ENCODE peak calls at places on chromosomes 5 and 9, in six cellular contexts. G is A673; L is dorsolateral prefrontal cortex; W is K562; H is CD8-positive, alpha-beta T cell; R is A549. X is an unnamed sample.

GRCh38 chr5:54516051-54516645 is 1.4 kb upstream of the SNX18 start:
- DNase-seq in G (peak; percentile 75), R (no peak), H (no peak), W (no peak), L (no peak), X (no peak)

GRCh38 chr9:90002299-90003045 is 397.7 kb downstream of the GADD45G start:
- DNase-seq in H (no peak), R (no peak), L (no peak), G (no peak), W (no peak), X (no peak)

GRCh38 chr9:126788631-126789349 is 16.1 kb upstream of the ZBTB43 start:
- DNase-seq in G (no peak), R (peak; percentile 63), H (no peak), W (no peak), L (no peak), X (no peak)

GRCh38 chr5:142659405-142659804 is 26.5 kb downstream of the FGF1 start:
- DNase-seq in G (no peak), H (no peak), L (no peak), R (no peak), W (no peak), X (no peak)

GRCh38 chr9:114082017-114082735 is 4.1 kb upstream of the AMBP start:
- DNase-seq in R (peak; percentile 92), G (peak; percentile 90), L (peak; percentile 89), W (peak; percentile 82), H (peak; percentile 59), X (peak; percentile 98)

GRCh38 chr5:137710086-137710485 is 25.8 kb downstream of the KLHL3 start:
- DNase-seq in H (no peak), R (no peak), W (no peak), G (no peak), L (no peak), X (no peak)

GRCh38 chr5:133754575-133755169 is 142.3 kb upstream of the FSTL4 start:
- DNase-seq in L (no peak), H (no peak), R (peak; percentile 53), W (peak; percentile 30), G (peak; percentile 41), X (peak; percentile 56)

GRCh38 chr9:76216161-76216649 is 178.0 kb downstream of the RFK start:
- DNase-seq in G (no peak), L (no peak), W (no peak), R (peak; percentile 61), H (no peak), X (no peak)

GRCh38 chr5:66247176-66247960 is 103.3 kb downstream of the SREK1 start:
- DNase-seq in L (no peak), W (no peak), H (no peak), G (no peak), R (peak; percentile 76), X (no peak)

GRCh38 chr5:173624276-173624675 is 7.8 kb upstream of the BOD1 start:
- DNase-seq in L (no peak), W (no peak), G (no peak), H (no peak), R (no peak), X (no peak)

GRCh38 chr5:98569288-98569687 is 204.2 kb upstream of the RGMB start:
- DNase-seq in H (no peak), L (no peak), R (no peak), W (no peak), G (no peak), X (no peak)

GRCh38 chr5:160245506-160246100 is 16.3 kb downstream of the FABP6 start:
- DNase-seq in G (no peak), H (no peak), W (no peak), R (no peak), L (no peak), X (peak; percentile 94)

GRCh38 chr9:14958989-14959388 is 48.8 kb upstream of the FREM1 start:
- DNase-seq in R (no peak), L (no peak), G (no peak), W (no peak), H (no peak), X (no peak)

GRCh38 chr9:71987471-71988371 is 72.7 kb downstream of the C9orf57 start:
- DNase-seq in R (no peak), L (no peak), H (no peak), G (peak; percentile 26), W (no peak), X (no peak)

GRCh38 chr9:77156646-77157371 is 20.5 kb upstream of the VPS13A start:
- DNase-seq in H (no peak), W (no peak), G (no peak), R (no peak), L (no peak), X (no peak)

GRCh38 chr9:3332802-3333201 is 193.0 kb downstream of the RFX3 start:
- DNase-seq in L (no peak), H (no peak), G (no peak), R (no peak), W (no peak), X (no peak)

GRCh38 chr5:89303033-89303480 is 420.1 kb upstream of the MEF2C start:
- DNase-seq in G (no peak), H (no peak), L (no peak), R (no peak), W (no peak), X (no peak)

GRCh38 chr9:129027685-129028191 is 393 bp downstream of the SH3GLB2 start:
- DNase-seq in W (no peak), R (peak; percentile 66), H (no peak), L (no peak), G (no peak), X (peak; percentile 77)

GRCh38 chr5:139051392-139051791 is 146.8 kb downstream of the SIL1 start:
- DNase-seq in W (no peak), H (no peak), R (no peak), G (no peak), L (no peak), X (no peak)

GRCh38 chr9:32550046-32550608 is 2.0 kb upstream of the SMIM27 start:
- DNase-seq in G (peak; percentile 31), W (no peak), H (no peak), L (no peak), R (peak; percentile 20), X (no peak)

GRCh38 chr9:3880851-3881250 is 355.1 kb upstream of the RFX3 start:
- DNase-seq in R (peak; percentile 17), G (no peak), W (no peak), L (no peak), H (no peak), X (no peak)

GRCh38 chr5:135667662-135668061 is 88.9 kb upstream of the CXCL14 start:
- DNase-seq in L (no peak), H (no peak), R (no peak), W (no peak), G (no peak), X (no peak)

GRCh38 chr5:98004463-98004862 is 769.0 kb upstream of the RGMB start:
- DNase-seq in H (no peak), W (no peak), L (no peak), G (no peak), R (no peak), X (no peak)

GRCh38 chr9:132998861-132999635 is 20.6 kb downstream of the GFI1B start:
- DNase-seq in R (no peak), H (no peak), G (no peak), W (peak; percentile 79), L (no peak), X (no peak)

GRCh38 chr5:55172937-55173695 is at the start of gene CDC20B:
- DNase-seq in L (no peak), H (peak; percentile 33), W (peak; percentile 88), G (peak; percentile 86), R (peak; percentile 68), X (peak; percentile 78)

GRCh38 chr9:110615526-110615925 is 36.0 kb upstream of the SVEP1 start:
- DNase-seq in L (no peak), W (no peak), H (no peak), R (no peak), G (no peak), X (no peak)

GRCh38 chr9:91946196-91946595 is 3.8 kb downstream of the ROR2 start:
- DNase-seq in H (no peak), G (no peak), R (no peak), L (no peak), W (no peak), X (no peak)

GRCh38 chr5:35443803-35444595 is 173.7 kb upstream of the SPEF2 start:
- DNase-seq in W (no peak), G (peak; percentile 2), H (no peak), R (no peak), L (no peak), X (no peak)

GRCh38 chr5:135184646-135185045 is 150.6 kb upstream of the PITX1 start:
- DNase-seq in H (no peak), W (no peak), R (no peak), G (no peak), L (no peak), X (no peak)

DNA sequence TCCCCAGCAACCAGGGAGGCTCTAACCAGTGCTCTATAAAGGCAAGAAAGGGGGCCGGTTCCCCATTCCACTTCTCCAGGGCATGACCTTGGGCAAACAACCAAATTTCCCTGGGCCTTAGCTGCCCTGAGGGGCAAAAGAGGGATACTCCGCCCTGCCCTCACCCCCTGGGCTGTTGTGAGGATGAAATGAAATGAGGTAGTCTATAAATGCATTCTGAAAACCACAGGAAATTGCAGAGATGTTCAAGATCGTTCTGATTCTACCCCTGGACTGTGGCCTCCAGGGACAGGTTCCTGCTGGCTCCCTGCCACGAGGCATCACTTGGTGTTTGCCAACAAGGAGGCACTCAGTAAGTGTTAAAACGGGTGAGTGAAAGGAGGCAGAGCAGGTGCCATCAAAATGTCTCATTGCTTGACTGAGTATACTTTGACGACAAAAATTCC is 5.7 kb downstream of the RAPGEF1 start:
- DNase-seq in W (no peak), H (peak; percentile 37), R (peak; percentile 52), G (peak; percentile 68), L (no peak), X (no peak)
- H3K4me3 ChIP-seq in W (no peak overlapping the region), H (peak overlapping the region; percentile 11), R (peak overlapping the region; percentile 0), G (no peak overlapping the region), L (no peak overlapping the region), X (no peak overlapping the region)

GRCh38 chr9:37996812-37997202 is 72.2 kb downstream of the SHB start:
- DNase-seq in L (no peak), G (no peak), W (no peak), H (no peak), R (no peak), X (peak; percentile 34)
- H3K27ac ChIP-seq in L (peak overlapping the region; percentile 96), G (peak overlapping the region; percentile 38), W (no peak overlapping the region), H (no peak overlapping the region), R (peak overlapping the region; percentile 0), X (peak overlapping the region; percentile 77)

GRCh38 chr9:136172412-136173079 is 32.4 kb downstream of the LHX3 start:
- DNase-seq in W (no peak), L (no peak), H (no peak), R (no peak), G (no peak), X (no peak)
- TF ChIP-seq CTCF in W (no peak), L (no peak), H (no peak), R (no peak), G (no peak), X (no peak)

DNA sequence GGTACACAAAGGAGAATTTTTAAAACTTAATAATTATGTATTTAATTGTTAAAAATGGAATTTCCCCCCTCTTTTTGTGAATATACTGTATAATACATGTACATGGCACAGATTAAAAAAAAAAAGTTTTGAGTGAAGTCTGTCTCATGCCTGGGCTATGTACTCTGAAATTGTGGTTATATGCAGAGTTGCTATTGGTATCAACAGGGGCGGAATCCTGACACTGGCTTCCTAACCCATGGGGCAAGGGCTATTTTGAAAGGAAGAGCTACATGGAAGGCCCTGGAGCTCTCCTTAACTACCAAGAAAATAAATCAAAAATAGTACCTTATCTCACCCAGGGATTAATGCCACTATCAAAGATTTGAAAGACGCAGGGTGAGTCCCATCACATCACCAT is 865 bp upstream of the FAM193B start:
- DNase-seq in G (no peak), L (no peak), H (no peak), R (no peak), W (no peak), X (no peak)
- H3K4me3 ChIP-seq in G (peak overlapping the region; percentile 85), L (peak overlapping the region; percentile 93), H (no peak overlapping the region), R (peak overlapping the region; percentile 96), W (no peak overlapping the region), X (no peak overlapping the region)

X was measured in WERI-Rb-1.